ENCODE peak calls at places on chromosomes 3 and 15, in four cellular contexts. P is GM04504; U is activated CD8-positive, alpha-beta memory T cell treated with anti-CD3 and anti-CD28 coated beads, Interleukin-2, amount 50 U/mL, for 4 hours; Y is AG09309. L is an unnamed sample.

GRCh38 chr15:59062985-59063384 is 42.0 kb upstream of the CCNB2 start:
- DNase-seq in P (no peak), Y (no peak), U (no peak), L (no peak)

GRCh38 chr3:106728315-106728821 is 648.9 kb upstream of the CCDC54 start:
- DNase-seq in Y (peak), U (no peak), P (peak), L (no peak)

GRCh38 chr15:45099549-45100165 is 14.3 kb downstream of the DUOX2 start:
- DNase-seq in P (no peak), Y (no peak), U (no peak), L (no peak)

GRCh38 chr15:95292790-95293450 is 1037.6 kb upstream of the NR2F2 start:
- DNase-seq in P (no peak), Y (no peak), U (no peak), L (no peak)

GRCh38 chr3:114310701-114311100 is 16.9 kb downstream of the TIGIT start:
- DNase-seq in U (no peak), Y (no peak), P (no peak), L (no peak)

GRCh38 chr3:121957674-121958419 is 63.6 kb downstream of the SLC15A2 start:
- DNase-seq in U (no peak), Y (no peak), P (no peak), L (no peak)

GRCh38 chr15:34122771-34123183 is 20.9 kb downstream of the PGBD4 start:
- DNase-seq in Y (peak), P (peak), U (no peak), L (no peak)

GRCh38 chr15:81194723-81195122 is 2.0 kb upstream of the IL16 start:
- DNase-seq in P (no peak), U (no peak), Y (no peak), L (no peak)

GRCh38 chr3:16211176-16211904 is 36.9 kb downstream of the GALNT15 start:
- DNase-seq in Y (no peak), P (peak), U (no peak), L (no peak)

GRCh38 chr3:3089017-3089416 is 21.2 kb downstream of the IL5RA start:
- DNase-seq in P (no peak), U (no peak), Y (no peak), L (no peak)

GRCh38 chr15:33068007-33068441 is 126.5 kb downstream of the FMN1 start:
- DNase-seq in P (peak), Y (peak), U (no peak), L (no peak)

GRCh38 chr3:65936908-65937638 is 101.6 kb downstream of the MAGI1 start:
- DNase-seq in U (no peak), P (no peak), Y (no peak), L (no peak)

GRCh38 chr3:156321934-156322333 is 201.6 kb downstream of the KCNAB1 start:
- DNase-seq in Y (no peak), U (no peak), P (no peak), L (no peak)

GRCh38 chr3:123719785-123720531 is 135.1 kb upstream of the HACD2 start:
- DNase-seq in U (no peak), P (no peak), Y (no peak), L (no peak)

GRCh38 chr3:55235416-55235815 is 251.7 kb downstream of the WNT5A start:
- DNase-seq in U (no peak), Y (no peak), P (no peak), L (no peak)

GRCh38 chr15:82919231-82919886 is 33.2 kb downstream of the HOMER2 start:
- DNase-seq in U (no peak), P (no peak), Y (no peak), L (no peak)

GRCh38 chr15:56821721-56822425 is 88.6 kb upstream of the ZNF280D start:
- DNase-seq in Y (peak), U (peak), P (no peak), L (no peak)